ENCODE peak calls at places on chromosomes 7 and 10, in six cellular contexts. E is fibroblast of lung, N is K562, O is mesendoderm, L is HCT116, Z is GM23248. F is an unnamed sample.

GRCh38 chr7:25289522-25289921 is 61.2 kb upstream of the NPVF start:
- DNase-seq in O (no peak), N (no peak), Z (no peak), L (no peak), E (no peak), F (no peak)

GRCh38 chr10:8050561-8051108 is 3.9 kb upstream of the GATA3 start:
- DNase-seq in L (no peak), E (peak; percentile 32), O (peak; percentile 89), N (no peak), Z (peak; percentile 44), F (peak; percentile 46)

GRCh38 chr7:150787321-150788281 is 12.6 kb downstream of the TMEM176B start:
- DNase-seq in Z (peak; percentile 18), N (peak; percentile 35), E (no peak), O (no peak), L (no peak), F (peak; percentile 18)

GRCh38 chr7:2445898-2446555 is 30.2 kb downstream of the GRIFIN start:
- DNase-seq in O (no peak), E (no peak), Z (peak; percentile 22), L (no peak), N (no peak), F (no peak)

GRCh38 chr7:98051118-98051744 is 55.4 kb upstream of the LMTK2 start:
- DNase-seq in E (no peak), O (peak; percentile 89), L (peak; percentile 58), N (peak; percentile 93), Z (no peak), F (no peak)

GRCh38 chr10:77201135-77202111 is 436.2 kb downstream of the KCNMA1 start:
- DNase-seq in E (no peak), O (peak; percentile 48), Z (no peak), L (no peak), N (no peak), F (no peak)

GRCh38 chr7:135645296-135645904 is 16.9 kb upstream of the STMP1 start:
- DNase-seq in E (peak; percentile 66), N (peak; percentile 53), O (peak; percentile 51), Z (peak; percentile 83), L (peak; percentile 40), F (peak; percentile 60)

GRCh38 chr7:73896454-73896853 is 35.5 kb downstream of the TMEM270 start:
- DNase-seq in O (no peak), L (no peak), N (no peak), Z (peak; percentile 76), E (peak; percentile 58), F (no peak)

GRCh38 chr10:70162892-70163201 is 7.5 kb downstream of the SAR1A start:
- DNase-seq in N (no peak), O (no peak), L (no peak), E (no peak), Z (no peak), F (peak; percentile 33)

GRCh38 chr10:96683065-96683464 is 37.2 kb downstream of the PIK3AP1 start:
- DNase-seq in Z (peak; percentile 65), N (no peak), L (no peak), E (peak; percentile 8), O (no peak), F (no peak)

GRCh38 chr7:10643545-10643944 is 330.1 kb upstream of the PHF14 start:
- DNase-seq in N (no peak), Z (no peak), O (no peak), L (no peak), E (no peak), F (no peak)

GRCh38 chr10:125592897-125593296 is 90.1 kb downstream of the TEX36 start:
- DNase-seq in O (peak; percentile 11), N (no peak), E (no peak), Z (no peak), L (no peak), F (no peak)

GRCh38 chr10:31399171-31399570 is 80.2 kb downstream of the ZEB1 start:
- DNase-seq in Z (no peak), E (no peak), L (no peak), O (no peak), N (no peak), F (no peak)

GRCh38 chr10:31404640-31405039 is 85.6 kb downstream of the ZEB1 start:
- DNase-seq in E (no peak), Z (peak; percentile 46), N (no peak), O (no peak), L (no peak), F (peak; percentile 50)

GRCh38 chr10:31397852-31398251 is 78.8 kb downstream of the ZEB1 start:
- DNase-seq in Z (no peak), N (no peak), O (no peak), E (no peak), L (no peak), F (no peak)

GRCh38 chr10:31399631-31400030 is 80.6 kb downstream of the ZEB1 start:
- DNase-seq in O (no peak), L (no peak), Z (peak; percentile 74), E (no peak), N (no peak), F (no peak)

GRCh38 chr10:31401287-31401686 is 82.3 kb downstream of the ZEB1 start:
- DNase-seq in Z (no peak), O (no peak), L (no peak), N (no peak), E (no peak), F (no peak)
- H3K27me3 ChIP-seq in Z (no peaks in the 10 kb centered on the region), O (no peaks in the 10 kb centered on the region), L (no peaks in the 10 kb centered on the region), N (no peaks in the 10 kb centered on the region), E (no peaks in the 10 kb centered on the region), F (no peaks in the 10 kb centered on the region)

DNA sequence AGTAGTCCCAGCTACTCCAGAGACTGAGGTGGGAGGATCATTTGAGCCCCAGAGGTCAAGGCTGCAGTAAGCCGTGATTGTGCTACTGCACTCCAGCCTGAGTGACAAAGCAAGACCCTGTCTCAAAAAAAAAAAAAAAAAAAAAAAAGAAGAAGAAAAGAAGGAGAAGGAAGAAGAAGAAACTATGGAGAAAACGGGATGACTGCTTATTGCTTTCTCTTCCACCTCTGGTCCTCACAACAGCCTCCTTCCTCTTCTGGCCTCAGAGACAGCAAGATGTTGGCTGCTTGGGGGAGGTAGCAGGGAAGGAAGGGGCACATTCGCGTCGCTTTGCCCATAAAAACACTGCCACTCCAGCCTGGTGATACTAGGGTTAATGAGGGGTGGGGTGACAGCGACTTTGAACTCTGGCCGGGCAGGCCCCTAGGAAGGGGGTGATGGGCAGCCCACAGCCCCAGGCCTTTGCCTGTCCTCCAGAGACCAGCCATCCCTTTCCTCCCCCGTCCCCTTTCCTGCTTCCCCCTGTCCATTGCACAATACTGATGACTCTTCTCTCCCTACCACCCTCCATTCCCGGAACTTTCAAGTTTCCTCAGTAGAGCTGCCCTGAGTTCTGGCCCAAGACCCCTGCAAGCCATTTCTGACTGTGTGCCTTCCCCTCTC is 2.0 kb upstream of the CUEDC2 start:
- DNase-seq in E (peak; percentile 61), Z (peak; percentile 80), N (no peak), O (peak; percentile 49), L (no peak), F (peak; percentile 75)
- H3K9ac ChIP-seq in E (no peak overlapping the region), Z (peak overlapping the region; percentile 63), N (peak overlapping the region; percentile 66), O (peak overlapping the region; percentile 44), L (no peak overlapping the region), F (peak overlapping the region; percentile 72)

GRCh38 chr10:34864156-34865075 is 49.3 kb upstream of the PARD3 start:
- DNase-seq in O (no peak), E (peak; percentile 48), L (no peak), N (no peak), Z (peak; percentile 6), F (peak; percentile 7)

GRCh38 chr10:34866848-34867247 is 51.8 kb upstream of the PARD3 start:
- DNase-seq in E (no peak), O (peak; percentile 46), L (no peak), N (no peak), Z (no peak), F (no peak)

GRCh38 chr10:34872820-34873219 is 57.7 kb upstream of the PARD3 start:
- DNase-seq in Z (no peak), N (no peak), E (no peak), O (no peak), L (no peak), F (no peak)

GRCh38 chr10:34868589-34868988 is 53.5 kb upstream of the PARD3 start:
- DNase-seq in Z (no peak), E (no peak), L (no peak), N (no peak), O (no peak), F (no peak)

DNA sequence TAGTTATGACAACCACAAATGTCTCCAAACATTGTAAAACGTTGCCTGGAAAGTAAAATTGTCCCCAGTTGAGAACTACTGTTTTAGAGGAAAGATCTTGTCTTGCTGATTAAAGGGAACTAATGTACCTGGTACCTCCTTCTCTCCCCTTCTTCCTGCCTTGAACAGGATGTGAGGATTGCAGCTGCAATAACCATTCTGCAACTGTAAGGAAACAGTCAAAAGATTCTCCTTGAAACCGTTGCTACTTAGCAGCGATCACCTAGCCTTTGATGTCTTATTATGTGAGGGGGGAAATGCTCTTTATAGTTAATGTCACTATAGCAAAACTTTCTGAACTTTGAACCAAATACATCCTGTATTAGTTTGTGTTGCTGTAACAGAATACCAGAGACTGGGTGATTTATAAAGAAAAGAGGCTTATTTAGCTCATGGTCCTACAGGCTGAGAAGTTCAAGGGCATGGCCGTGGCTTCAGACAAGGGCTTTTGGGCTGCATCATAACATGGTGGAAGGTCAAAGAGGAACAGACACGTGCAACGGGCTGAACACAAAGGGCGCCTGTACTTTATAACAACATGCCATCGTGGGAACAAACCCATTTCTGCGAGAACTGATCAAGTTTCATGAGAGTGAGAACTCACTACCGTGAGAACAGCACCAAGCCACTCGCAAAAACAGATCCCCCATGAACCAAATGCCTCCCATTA is 54.2 kb upstream of the PARD3 start:
- DNase-seq in N (no peak), O (no peak), Z (no peak), E (no peak), L (no peak), F (no peak)
- H3K27me3 ChIP-seq in N (peaks cover 6% of the 10 kb centered on the region), O (no peaks in the 10 kb centered on the region), Z (peaks cover 17% of the 10 kb centered on the region), E (peaks cover 3% of the 10 kb centered on the region), L (no peaks in the 10 kb centered on the region), F (no peaks in the 10 kb centered on the region)

DNA sequence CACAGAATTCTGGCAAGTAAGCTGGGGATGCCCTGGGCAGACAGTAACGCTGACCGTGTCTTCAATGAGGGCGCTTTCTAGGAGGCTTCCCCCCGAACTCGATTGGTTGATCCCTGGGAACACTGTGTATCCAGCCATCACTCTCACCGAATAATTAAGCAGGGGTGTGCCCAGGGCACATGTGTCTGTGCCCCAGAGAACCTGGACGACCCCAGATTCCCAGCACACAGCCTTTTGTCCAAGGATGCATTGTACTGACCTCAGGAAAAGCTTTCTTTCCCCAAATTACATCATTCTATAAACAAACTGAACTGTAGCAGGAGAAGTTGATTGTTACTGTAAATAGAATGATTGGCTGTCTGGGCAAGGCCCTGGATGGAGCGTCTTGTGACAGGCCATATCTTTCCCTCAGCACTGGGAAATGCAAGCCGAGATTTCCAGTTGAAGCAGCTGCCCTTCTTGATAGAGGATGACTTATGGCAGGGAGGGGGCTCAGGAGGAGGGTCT is 6.6 kb upstream of the DEPP1 start:
- DNase-seq in N (no peak), L (no peak), E (peak; percentile 71), O (no peak), Z (no peak), F (peak; percentile 72)
- H3K9ac ChIP-seq in N (no peak overlapping the region), L (no peak overlapping the region), E (no peak overlapping the region), O (no peak overlapping the region), Z (no peak overlapping the region), F (no peak overlapping the region)

DNA sequence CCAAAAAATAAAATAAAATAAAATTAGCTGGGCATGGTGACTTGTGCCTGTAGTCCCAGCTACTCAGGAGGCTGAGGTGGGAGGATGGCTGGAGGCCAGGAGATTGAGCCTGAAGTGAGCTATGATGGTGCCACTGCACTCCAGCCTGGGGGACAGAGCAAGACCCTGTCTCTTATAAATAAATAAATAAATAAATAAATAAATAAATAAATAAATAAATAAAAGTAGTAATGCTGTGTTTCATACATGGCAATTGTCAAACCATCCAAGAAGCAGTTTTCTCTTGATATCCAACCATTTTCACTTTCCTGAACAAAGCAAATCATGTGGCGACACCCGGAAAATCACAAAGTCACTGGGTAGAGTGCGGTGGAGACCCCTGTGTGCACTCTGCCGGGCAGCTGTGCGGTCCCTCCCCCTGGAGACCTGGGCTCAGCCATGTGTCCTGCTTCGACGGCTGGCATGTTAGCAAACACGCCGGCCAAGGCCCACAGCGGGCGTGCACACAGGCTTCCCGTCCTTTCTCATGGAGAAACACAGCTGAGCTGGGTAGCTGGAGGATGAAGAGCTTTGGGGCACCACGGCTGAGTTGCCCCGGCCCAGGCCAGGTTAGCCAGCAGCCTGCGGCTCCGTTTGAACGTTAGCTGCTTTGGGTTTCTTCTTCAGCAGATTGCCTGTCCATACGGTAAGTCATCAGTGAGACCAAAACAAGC is 22.3 kb upstream of the RNF32 start:
- DNase-seq in O (no peak), Z (no peak), L (no peak), N (no peak), E (no peak), F (no peak)
- H3K27me3 ChIP-seq in O (no peaks in the 10 kb centered on the region), Z (peaks cover 39% of the 10 kb centered on the region), L (no peaks in the 10 kb centered on the region), N (peaks cover 21% of the 10 kb centered on the region), E (peaks cover 2% of the 10 kb centered on the region), F (peaks cover 23% of the 10 kb centered on the region)